ENCODE peak calls at places on chromosomes 3 and 15, in ten cellular contexts. O is brain microvascular endothelial cell, L is OCI-LY7, T is hepatocyte, E is tibial artery, C is mesendoderm, M is fibroblast of lung, Q is breast epithelium, J is foreskin fibroblast, B is upper lobe of right lung. Y is an unnamed sample.

GRCh38 chr3:76826915-76827314 is 213.0 kb upstream of the ROBO2 start:
- DNase-seq in B (no peak), C (no peak), L (no peak), Q (no peak), E (no peak), T (peak), O (no peak), J (no peak), M (no peak), Y (no peak)

GRCh38 chr3:77816470-77816869 is 776.6 kb downstream of the ROBO2 start:
- DNase-seq in B (no peak), T (no peak), L (no peak), M (peak), E (no peak), O (no peak), Q (no peak), C (no peak), J (no peak), Y (no peak)

GRCh38 chr15:68609618-68610017 is 30.8 kb downstream of the CORO2B start:
- DNase-seq in L (no peak), J (no peak), E (peak), T (no peak), C (no peak), Q (peak), B (no peak), O (no peak), M (no peak), Y (no peak)

GRCh38 chr15:85543741-85544155 is 163.3 kb downstream of the AKAP13 start:
- DNase-seq in C (peak), L (no peak), O (no peak), M (no peak), B (peak), T (peak), Q (peak), E (peak), J (no peak), Y (no peak)

GRCh38 chr3:156416846-156417581 is 137.9 kb downstream of the SSR3 start:
- DNase-seq in T (no peak), C (no peak), L (no peak), B (no peak), J (peak), E (no peak), M (peak), O (no peak), Q (no peak), Y (peak)

GRCh38 chr15:70276401-70276800 is 178.7 kb upstream of the TLE3 start:
- DNase-seq in O (no peak), J (no peak), T (no peak), Q (no peak), E (no peak), B (peak), L (no peak), C (no peak), M (no peak), Y (no peak)

GRCh38 chr3:153649286-153649839 is 471.8 kb upstream of the ARHGEF26 start:
- DNase-seq in Q (no peak), T (no peak), M (no peak), C (no peak), E (no peak), O (no peak), B (no peak), L (no peak), J (no peak), Y (no peak)

GRCh38 chr3:15527031-15527459 is 5.5 kb upstream of the COLQ start:
- DNase-seq in B (no peak), T (peak), L (peak), O (no peak), M (peak), C (peak), J (no peak), E (peak), Q (no peak), Y (peak)

GRCh38 chr3:169171739-169172138 is 491.8 kb downstream of the MECOM start:
- DNase-seq in J (no peak), B (no peak), L (no peak), C (no peak), Q (no peak), O (no peak), M (no peak), E (no peak), T (no peak), Y (no peak)

GRCh38 chr3:14124223-14124614 is 451 bp downstream of the CHCHD4 start:
- DNase-seq in B (peak), M (no peak), E (peak), T (peak), Q (no peak), O (no peak), C (peak), L (peak), J (peak), Y (peak)

GRCh38 chr3:97880267-97880666 is 58.5 kb downstream of the CRYBG3 start:
- DNase-seq in C (no peak), E (no peak), B (no peak), J (no peak), M (peak), Q (no peak), L (no peak), T (no peak), O (peak), Y (no peak)

GRCh38 chr3:26198609-26199008 is 408.7 kb downstream of the OXSM start:
- DNase-seq in M (no peak), O (no peak), J (no peak), L (no peak), E (no peak), T (no peak), C (peak), Q (no peak), B (no peak), Y (no peak)

GRCh38 chr3:65685621-65686020 is 353.1 kb downstream of the MAGI1 start:
- DNase-seq in T (peak), C (no peak), O (peak), M (peak), B (no peak), E (no peak), L (no peak), J (no peak), Q (no peak), Y (no peak)

GRCh38 chr3:50445919-50446318 is 57.5 kb downstream of the CACNA2D2 start:
- DNase-seq in T (peak), O (no peak), E (no peak), J (no peak), M (no peak), B (peak), C (no peak), Q (no peak), L (no peak), Y (no peak)

GRCh38 chr15:69468241-69469121 is 15.9 kb downstream of the RPLP1 start:
- DNase-seq in C (peak), L (no peak), Q (peak), M (peak), T (peak), O (peak), B (peak), J (no peak), E (no peak), Y (peak)

GRCh38 chr15:72242775-72243370 is 11.9 kb upstream of the PKM start:
- DNase-seq in M (no peak), O (no peak), L (no peak), E (no peak), Q (no peak), C (peak), J (no peak), T (no peak), B (no peak), Y (no peak)

GRCh38 chr3:136893848-136894443 is 31.9 kb downstream of the NCK1 start:
- DNase-seq in T (peak), L (no peak), C (peak), M (peak), J (peak), E (no peak), B (no peak), O (peak), Q (no peak), Y (no peak)

DNA sequence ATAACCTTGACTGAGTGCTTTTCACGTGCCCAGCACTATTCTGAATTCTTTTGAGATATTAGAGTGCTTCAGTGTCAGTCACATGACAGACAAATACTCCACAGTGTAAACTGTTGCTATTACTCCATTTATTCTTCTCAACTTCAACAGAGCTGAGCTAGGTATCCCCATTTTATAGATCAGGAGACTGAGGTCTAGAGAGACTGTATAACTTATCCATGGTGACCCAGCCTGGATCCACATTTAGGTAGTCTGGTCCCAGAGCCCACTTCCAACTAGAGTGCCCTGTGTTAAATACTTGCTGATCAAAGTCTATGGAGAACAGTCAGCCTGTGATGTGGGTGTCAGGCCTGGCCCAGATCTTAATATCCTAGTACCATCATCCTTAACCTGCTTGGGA is 6.7 kb downstream of the ACAA1 start:
- DNase-seq in O (no peak), M (no peak), E (no peak), C (no peak), Q (no peak), J (no peak), B (no peak), T (no peak), L (no peak), Y (no peak)
- H3K4me3 ChIP-seq in O (no peak), M (no peak), E (no peak), C (no peak), Q (no peak), J (no peak), B (no peak), T (no peak), L (no peak), Y (no peak)

DNA sequence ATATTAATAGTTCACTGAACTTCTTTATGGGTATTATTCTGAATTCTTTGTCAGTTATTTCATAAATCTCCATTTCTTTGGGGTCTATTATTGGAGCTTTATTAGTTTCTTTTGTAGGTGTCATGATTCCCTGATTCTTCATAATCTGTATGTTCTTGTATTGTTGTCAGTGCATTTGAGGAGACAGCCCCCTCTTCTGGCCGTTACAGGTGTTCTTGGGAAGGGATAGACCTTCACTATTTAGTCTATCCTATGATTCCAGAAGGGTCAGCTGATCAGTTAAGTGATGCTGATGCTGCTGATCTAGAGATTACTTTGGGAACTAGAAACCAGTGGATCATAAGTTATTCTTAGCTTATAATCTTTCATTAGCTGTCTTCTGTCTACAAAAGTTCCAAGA is 34.9 kb downstream of the TMEM39A start:
- DNase-seq in Q (no peak), M (no peak), O (no peak), B (no peak), L (peak), E (no peak), C (peak), T (no peak), J (no peak), Y (peak)
- H3K4me3 ChIP-seq in Q (no peak), M (no peak), O (no peak), B (no peak), L (no peak), E (no peak), C (no peak), T (no peak), J (no peak), Y (no peak)

DNA sequence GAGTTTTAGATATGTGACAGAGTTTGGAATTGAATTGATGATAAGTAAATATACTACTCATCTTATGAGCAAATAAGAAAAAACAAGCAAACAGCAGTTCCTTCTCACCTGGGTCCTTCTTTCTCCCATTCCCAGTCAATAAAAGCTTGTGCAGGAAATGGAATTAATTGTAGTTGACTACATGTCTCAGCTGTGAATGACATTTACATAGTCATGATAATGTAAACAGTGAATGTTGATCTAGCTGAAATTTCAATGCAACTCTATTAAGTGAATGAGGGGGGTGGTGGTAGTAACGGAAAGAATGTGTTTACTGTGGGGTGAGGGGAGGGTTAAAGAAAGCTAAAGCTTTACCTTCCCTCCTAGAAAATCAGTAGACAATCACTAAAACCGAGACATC is 76.2 kb downstream of the NFKBIZ start:
- DNase-seq in L (no peak), M (no peak), B (no peak), E (no peak), O (no peak), Q (no peak), C (no peak), T (no peak), J (no peak), Y (no peak)
- H3K4me3 ChIP-seq in L (no peak), M (no peak), B (no peak), E (no peak), O (no peak), Q (no peak), C (no peak), T (no peak), J (no peak), Y (no peak)

DNA sequence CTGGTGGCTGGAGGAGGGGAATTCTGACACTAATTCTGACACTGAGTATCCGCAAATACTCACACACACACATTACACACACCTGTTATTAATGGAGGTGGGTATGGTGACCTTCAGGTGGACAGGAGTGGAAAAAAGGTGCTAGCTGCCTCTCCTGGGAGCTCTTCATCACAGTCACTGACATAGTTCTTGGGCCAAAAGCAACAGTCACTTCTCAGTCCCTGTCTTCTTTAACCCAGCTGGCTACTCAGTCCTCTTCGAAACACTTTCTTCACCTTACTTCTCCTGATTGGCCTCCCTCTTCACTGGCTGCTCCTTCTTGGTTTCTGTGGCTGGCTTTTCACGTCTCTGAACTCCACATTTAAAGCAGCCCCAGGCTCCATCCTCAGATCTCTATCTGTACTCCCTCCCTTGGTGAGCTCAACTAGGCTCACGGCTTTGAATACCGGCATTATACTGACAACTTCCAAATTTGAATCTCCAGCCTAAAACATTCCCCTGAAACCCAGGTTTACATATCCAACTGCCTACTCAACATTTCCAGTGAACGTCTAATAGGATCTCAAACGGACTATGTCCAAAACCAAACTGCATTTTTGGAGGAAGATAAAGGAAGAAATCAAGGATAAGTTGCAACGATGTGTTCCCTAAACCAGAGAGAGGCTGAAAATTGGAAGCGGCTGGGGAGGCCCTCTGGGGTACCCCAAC is 53.2 kb upstream of the HEG1 start:
- DNase-seq in C (peak), E (no peak), L (no peak), B (no peak), Q (no peak), T (no peak), M (peak), O (no peak), J (no peak), Y (peak)
- H3K4me3 ChIP-seq in C (no peak), E (no peak), L (no peak), B (no peak), Q (no peak), T (no peak), M (peak), O (no peak), J (peak), Y (peak)

GRCh38 chr3:70519913-70520659 is 207.6 kb upstream of the MDFIC2 start:
- DNase-seq in J (no peak), M (peak), B (no peak), C (peak), O (peak), T (no peak), E (no peak), L (no peak), Q (no peak), Y (no peak)
- H3K4me3 ChIP-seq in J (no peak), M (no peak), B (no peak), C (no peak), O (no peak), T (no peak), E (no peak), L (no peak), Q (no peak), Y (no peak)

GRCh38 chr3:3110299-3110630 is at the start of gene IL5RA:
- DNase-seq in O (no peak), J (no peak), C (peak), Q (no peak), M (no peak), L (no peak), E (no peak), B (no peak), T (peak), Y (peak)
- H3K4me3 ChIP-seq in O (no peak), J (no peak), C (no peak), Q (no peak), M (peak), L (no peak), E (no peak), B (peak), T (no peak), Y (no peak)

Y was measured in GM12865.